ENCODE peak calls at places on chromosome 10, in four cellular contexts. I is NCI-H2081, Z is neuronal stem cell, E is K562. P is an unnamed sample.

GRCh38 chr10:28291881-28292297 is 11.0 kb downstream of the MPP7 start:
- DNase-seq in I (no peak), E (peak), Z (no peak), P (no peak)

GRCh38 chr10:6840093-6840763 is 260.2 kb upstream of the PRKCQ start:
- DNase-seq in E (peak), I (no peak), Z (no peak), P (no peak)

GRCh38 chr10:24652381-24652957 is 71.2 kb downstream of the ARHGAP21 start:
- DNase-seq in E (no peak), I (no peak), Z (no peak), P (no peak)

GRCh38 chr10:17123062-17123661 is 6.4 kb downstream of the CUBN start:
- DNase-seq in E (peak), Z (no peak), I (no peak), P (no peak)

GRCh38 chr10:69416695-69417094 is at the start of gene TACR2:
- DNase-seq in Z (no peak), I (no peak), E (no peak), P (no peak)

GRCh38 chr10:132460071-132460470 is 63.1 kb downstream of the PWWP2B start:
- DNase-seq in Z (no peak), I (no peak), E (no peak), P (no peak)

GRCh38 chr10:78512205-78512550 is 478.5 kb downstream of the RPS24 start:
- DNase-seq in I (no peak), E (no peak), Z (no peak), P (no peak)

GRCh38 chr10:18533921-18534320 is 117.5 kb downstream of the NSUN6 start:
- DNase-seq in E (no peak), I (no peak), Z (no peak), P (no peak)

GRCh38 chr10:86399514-86399878 is 32.9 kb upstream of the GRID1 start:
- DNase-seq in I (no peak), Z (no peak), E (no peak), P (no peak)

GRCh38 chr10:124827474-124827873 is 25.9 kb downstream of the ABRAXAS2 start:
- DNase-seq in E (peak), I (peak), Z (no peak), P (no peak)

GRCh38 chr10:61487506-61487905 is 34.3 kb upstream of the TMEM26 start:
- DNase-seq in E (no peak), Z (no peak), I (no peak), P (no peak)

GRCh38 chr10:17287151-17287550 is 59.1 kb downstream of the VIM start:
- DNase-seq in E (no peak), I (no peak), Z (no peak), P (no peak)

GRCh38 chr10:92574545-92575377 is 868 bp upstream of the IDE start:
- DNase-seq in I (peak), E (no peak), Z (peak), P (no peak)